ENCODE peak calls at places on chromosomes 11 and 22, in six cellular contexts. G is mesothelial cell of epicardium; F is CD8-positive, alpha-beta T cell; B is upper lobe of left lung; E is epithelial cell of esophagus; P is neural crest cell. X is an unnamed sample.

GRCh38 chr11:10561043-10561818 is 7.2 kb downstream of the LYVE1 start:
- DNase-seq in B (no peak), G (no peak), E (peak), P (no peak), F (no peak), X (no peak)

GRCh38 chr11:61083601-61084147 is 18.6 kb upstream of the CD5 start:
- DNase-seq in B (no peak), P (no peak), G (no peak), F (peak), E (no peak), X (no peak)

GRCh38 chr11:69097263-69097662 is 48.5 kb downstream of the TPCN2 start:
- DNase-seq in G (no peak), P (no peak), F (no peak), E (no peak), B (no peak), X (no peak)

GRCh38 chr11:61294717-61295595 is at the start of gene VWCE:
- DNase-seq in E (peak), F (peak), G (peak), P (peak), B (peak), X (peak)

GRCh38 chr11:96014234-96014633 is 90.3 kb upstream of the MTMR2 start:
- DNase-seq in E (peak), F (no peak), B (no peak), G (no peak), P (no peak), X (no peak)

GRCh38 chr11:66230171-66230570 is 38.3 kb upstream of the RAB1B start:
- DNase-seq in G (no peak), P (no peak), E (no peak), B (no peak), F (no peak), X (no peak)

GRCh38 chr11:119169272-119169719 is 771 bp downstream of the NLRX1 start:
- DNase-seq in E (peak), B (peak), G (no peak), F (no peak), P (no peak), X (no peak)

GRCh38 chr11:7077101-7077500 is 11.7 kb upstream of the RBMXL2 start:
- DNase-seq in B (peak), F (no peak), E (no peak), G (peak), P (no peak), X (peak)

GRCh38 chr11:66476841-66477251 is 3.4 kb upstream of the DPP3 start:
- DNase-seq in B (no peak), G (no peak), P (no peak), F (no peak), E (no peak), X (no peak)

GRCh38 chr11:77440678-77441077 is 33.2 kb downstream of the PAK1 start:
- DNase-seq in E (no peak), P (no peak), G (no peak), F (no peak), B (no peak), X (no peak)

GRCh38 chr11:211295-211694 is 3.8 kb downstream of the RIC8A start:
- DNase-seq in P (no peak), E (no peak), F (no peak), B (no peak), G (no peak), X (no peak)

GRCh38 chr11:125872138-125872491 is 15.4 kb upstream of the HYLS1 start:
- DNase-seq in B (no peak), E (no peak), G (no peak), F (no peak), P (no peak), X (no peak)

GRCh38 chr22:21837184-21837979 is 30.1 kb downstream of the MAPK1 start:
- DNase-seq in B (no peak), F (no peak), P (no peak), G (no peak), E (peak), X (no peak)

GRCh38 chr11:81869337-81870065 is 864.2 kb downstream of the FAM181B start:
- DNase-seq in F (peak), B (no peak), E (peak), G (no peak), P (no peak), X (no peak)

GRCh38 chr11:120715239-120715638 is 203.7 kb downstream of the GRIK4 start:
- DNase-seq in P (no peak), F (no peak), G (no peak), B (no peak), E (no peak), X (peak)

GRCh38 chr11:26276798-26277424 is 55.0 kb upstream of the ANO3 start:
- DNase-seq in E (peak), P (peak), F (no peak), G (peak), B (no peak), X (no peak)

GRCh38 chr11:26283852-26284421 is 48.0 kb upstream of the ANO3 start:
- DNase-seq in E (no peak), B (no peak), P (no peak), F (no peak), G (no peak), X (no peak)

DNA sequence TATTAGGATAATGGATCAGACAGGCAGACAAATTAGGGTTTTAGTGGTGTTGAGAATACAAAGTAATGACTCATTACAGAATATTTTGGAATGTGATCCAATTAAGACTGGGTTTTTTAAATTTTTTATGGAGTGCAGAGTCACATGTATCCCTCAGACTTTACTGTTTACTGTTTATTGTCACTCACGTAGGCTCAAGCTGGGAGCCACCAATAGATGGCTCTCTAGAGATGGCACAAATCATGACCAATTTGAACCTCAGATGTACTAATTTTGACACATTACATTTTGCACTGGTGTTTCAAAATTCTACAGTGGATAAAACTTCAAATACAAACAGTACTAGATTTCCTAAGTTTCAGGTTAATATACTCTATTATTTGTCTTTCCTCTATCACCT is 53.6 kb upstream of the ANO3 start:
- DNase-seq in B (no peak), F (no peak), E (no peak), P (no peak), G (no peak), X (no peak)
- TF ChIP-seq CTCF in B (no peak), F (no peak), E (no peak), P (no peak), G (no peak), X (no peak)

GRCh38 chr22:39136317-39136716 is 16.2 kb downstream of the CBX7 start:
- DNase-seq in P (no peak), E (no peak), F (no peak), B (no peak), G (no peak), X (no peak)

GRCh38 chr22:39132871-39133524 is 19.5 kb downstream of the CBX7 start:
- DNase-seq in P (no peak), B (peak), E (no peak), G (no peak), F (no peak), X (no peak)

GRCh38 chr22:39134366-39135091 is 18.0 kb downstream of the CBX7 start:
- DNase-seq in E (no peak), F (no peak), B (peak), P (no peak), G (no peak), X (no peak)

GRCh38 chr22:39133871-39134270 is 18.6 kb downstream of the CBX7 start:
- DNase-seq in G (no peak), E (no peak), F (no peak), B (peak), P (no peak), X (no peak)

DNA sequence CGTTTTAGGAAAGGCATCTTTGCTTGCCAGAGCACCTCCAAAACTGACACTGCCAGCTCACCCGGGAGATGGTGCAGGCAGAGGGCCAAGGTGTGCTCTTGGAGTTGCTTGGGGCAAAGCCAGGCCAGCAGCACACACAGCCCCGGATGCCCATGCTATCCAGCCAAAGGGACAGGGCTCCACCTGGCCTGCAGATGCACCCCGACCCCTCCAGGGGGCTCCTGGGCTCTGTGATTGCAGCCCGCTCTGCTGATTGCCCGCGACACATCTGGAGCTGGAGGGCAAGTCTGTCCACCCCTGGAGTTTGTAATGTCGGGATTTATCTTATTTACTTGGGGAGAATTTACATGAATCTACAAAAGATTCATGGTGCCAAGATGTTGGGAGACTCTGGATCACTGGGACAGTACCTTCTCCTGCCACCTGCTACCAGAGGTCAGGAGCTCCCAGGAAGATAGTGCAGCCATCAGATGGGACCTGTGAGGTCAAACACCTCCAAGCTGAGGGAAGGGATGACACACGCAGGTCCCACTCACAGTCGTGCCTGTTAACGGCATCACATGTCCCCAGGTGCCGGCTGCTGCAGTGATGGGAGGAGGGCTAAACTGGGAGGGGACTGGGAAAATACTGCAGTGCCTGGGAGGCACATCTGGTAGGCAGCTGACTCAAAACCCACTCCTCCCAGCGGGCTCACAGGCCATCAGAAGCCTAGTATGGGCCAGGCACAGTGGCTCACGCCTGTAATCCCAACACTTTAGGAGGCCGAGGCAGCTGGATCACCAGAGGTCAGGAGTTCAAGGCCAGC is 17.2 kb downstream of the CBX7 start:
- DNase-seq in B (peak), P (peak), E (peak), F (peak), G (peak), X (no peak)
- TF ChIP-seq CTCF in B (peak), P (peak), E (peak), F (peak), G (no peak), X (peak)

GRCh38 chr11:129699711-129700304 is 115.8 kb upstream of the TMEM45B start:
- DNase-seq in B (no peak), P (no peak), G (no peak), E (peak), F (no peak), X (no peak)
- TF ChIP-seq CTCF in B (no peak), P (peak), G (no peak), E (no peak), F (no peak), X (peak)

DNA sequence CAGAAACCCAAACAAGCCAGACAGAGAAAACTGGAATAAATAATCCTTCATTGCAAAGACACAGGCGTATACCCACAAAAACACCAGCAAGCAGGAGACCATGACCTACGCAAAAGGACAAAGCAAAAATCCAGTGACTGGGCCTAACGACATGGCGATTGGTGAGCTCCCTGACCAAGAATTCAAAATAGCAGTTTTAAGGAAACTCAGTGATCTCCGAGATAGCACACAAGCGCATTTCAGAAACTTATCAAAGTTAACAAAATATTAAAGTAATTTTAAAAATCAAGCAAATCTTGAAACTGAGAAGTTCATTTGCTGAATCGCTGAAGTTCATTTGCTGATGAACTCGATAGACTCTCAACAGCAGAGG is 27.6 kb downstream of the DBX1 start:
- DNase-seq in G (no peak), P (no peak), F (no peak), E (no peak), B (no peak), X (no peak)
- TF ChIP-seq CTCF in G (no peak), P (peak), F (no peak), E (no peak), B (no peak), X (peak)